ENCODE peak calls at places on chromosomes 7 and 10, in eight cellular contexts. T is A549, J is fibroblast of pulmonary artery, S is cardiac fibroblast, V is HCT116, R is esophagus squamous epithelium, E is GM12878, F is psoas muscle. B is an unnamed sample.

GRCh38 chr10:124374535-124375352 is 44.0 kb downstream of the OAT start:
- DNase-seq in F (no peak), T (no peak), J (no peak), V (no peak), S (no peak), E (no peak), R (no peak), B (no peak)

GRCh38 chr10:97320480-97321031 is 1.5 kb downstream of the FRAT1 start:
- DNase-seq in J (no peak), R (no peak), V (no peak), F (no peak), E (no peak), S (no peak), T (no peak), B (no peak)

GRCh38 chr7:44384586-44385383 is 59.4 kb upstream of the CAMK2B start:
- DNase-seq in T (no peak), V (no peak), F (no peak), E (no peak), S (no peak), J (no peak), R (no peak), B (no peak)

GRCh38 chr7:18903676-18904075 is 213.8 kb downstream of the TWIST1 start:
- DNase-seq in S (peak; percentile 39), T (no peak), R (no peak), J (no peak), F (no peak), E (no peak), V (no peak), B (peak; percentile 10)

GRCh38 chr10:88190123-88190522 is 326.7 kb downstream of the PTEN start:
- DNase-seq in S (no peak), F (no peak), V (no peak), J (no peak), T (no peak), R (no peak), E (no peak), B (no peak)

GRCh38 chr7:90629306-90629918 is 33.3 kb downstream of the CDK14 start:
- DNase-seq in T (peak; percentile 43), J (peak; percentile 80), F (no peak), R (no peak), S (peak; percentile 77), V (peak; percentile 31), E (peak; percentile 45), B (no peak)

GRCh38 chr7:118626739-118627138 is 402.2 kb downstream of the ANKRD7 start:
- DNase-seq in E (no peak), S (no peak), J (no peak), R (no peak), F (no peak), V (no peak), T (no peak), B (no peak)

GRCh38 chr7:155395176-155395797 is 62.6 kb upstream of the EN2 start:
- DNase-seq in V (no peak), E (no peak), T (no peak), S (no peak), R (no peak), F (no peak), J (no peak), B (no peak)

GRCh38 chr10:117653170-117653515 is 110.6 kb downstream of the EMX2 start:
- DNase-seq in E (peak; percentile 98), F (no peak), J (peak; percentile 72), R (no peak), S (peak; percentile 71), T (peak; percentile 78), V (peak; percentile 83), B (peak; percentile 88)

GRCh38 chr7:104137971-104138370 is 69.8 kb downstream of the ORC5 start:
- DNase-seq in F (no peak), T (no peak), V (no peak), E (no peak), S (peak; percentile 38), R (no peak), J (peak; percentile 63), B (peak; percentile 6)

GRCh38 chr10:75109459-75109778 is 2.0 kb upstream of the SAMD8 start:
- DNase-seq in V (no peak), R (no peak), F (no peak), J (no peak), E (no peak), S (no peak), T (no peak), B (no peak)

GRCh38 chr10:130016095-130016494 is 52.0 kb upstream of the EBF3 start:
- DNase-seq in V (no peak), T (no peak), F (no peak), J (no peak), S (no peak), E (no peak), R (no peak), B (no peak)

GRCh38 chr7:116224492-116225098 is 14.3 kb downstream of the TES start:
- DNase-seq in E (no peak), S (no peak), V (no peak), R (no peak), J (no peak), T (no peak), F (no peak), B (no peak)

GRCh38 chr7:7816084-7816483 is 97.7 kb upstream of the RPA3 start:
- DNase-seq in R (no peak), E (peak; percentile 85), S (no peak), F (no peak), V (no peak), J (no peak), T (no peak), B (no peak)

GRCh38 chr10:72086466-72087391 is 1.6 kb downstream of the SPOCK2 start:
- DNase-seq in E (no peak), R (no peak), F (peak; percentile 39), V (no peak), S (no peak), J (no peak), T (no peak), B (no peak)

GRCh38 chr7:92133133-92133736 is 1.0 kb downstream of the CYP51A1 start:
- DNase-seq in F (no peak), S (peak; percentile 15), R (no peak), J (no peak), E (no peak), T (no peak), V (no peak), B (no peak)

GRCh38 chr10:86367339-86367951 is 850 bp upstream of the GRID1 start:
- DNase-seq in E (no peak), T (no peak), V (no peak), R (no peak), J (no peak), S (no peak), F (peak; percentile 52), B (no peak)

GRCh38 chr10:32253300-32253699 is 93.7 kb downstream of the EPC1 start:
- DNase-seq in V (peak; percentile 56), F (no peak), E (no peak), S (no peak), R (no peak), J (no peak), T (peak; percentile 23), B (no peak)

DNA sequence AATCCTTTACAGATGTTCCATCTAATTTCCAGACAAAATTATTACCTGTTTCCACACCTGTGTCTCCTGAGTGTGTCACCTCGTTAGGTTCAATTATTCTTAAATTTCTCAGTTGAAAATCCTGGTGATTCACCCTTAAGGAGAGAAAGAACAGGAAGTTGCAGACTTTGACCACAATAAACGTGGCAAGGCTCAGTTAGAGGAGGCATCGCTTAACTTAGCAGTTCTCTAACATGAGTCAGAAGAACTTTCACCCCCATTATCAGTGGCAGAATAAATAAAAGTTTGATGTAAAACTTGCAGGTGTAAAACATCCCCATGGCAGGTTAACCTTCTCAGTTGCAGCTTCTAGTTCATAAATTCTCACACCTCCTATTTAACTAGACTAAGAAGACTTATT is 8.3 kb downstream of the XPNPEP1 start:
- DNase-seq in R (no peak), F (no peak), V (peak; percentile 62), E (peak; percentile 41), S (peak; percentile 77), T (peak; percentile 69), J (peak; percentile 86), B (no peak)
- H3K4me3 ChIP-seq in R (no peak overlapping the region), F (no peak overlapping the region), V (peak overlapping the region; percentile 33), E (no peak overlapping the region), S (no peak overlapping the region), T (no peak overlapping the region), J (no peak overlapping the region), B (no peak overlapping the region)

DNA sequence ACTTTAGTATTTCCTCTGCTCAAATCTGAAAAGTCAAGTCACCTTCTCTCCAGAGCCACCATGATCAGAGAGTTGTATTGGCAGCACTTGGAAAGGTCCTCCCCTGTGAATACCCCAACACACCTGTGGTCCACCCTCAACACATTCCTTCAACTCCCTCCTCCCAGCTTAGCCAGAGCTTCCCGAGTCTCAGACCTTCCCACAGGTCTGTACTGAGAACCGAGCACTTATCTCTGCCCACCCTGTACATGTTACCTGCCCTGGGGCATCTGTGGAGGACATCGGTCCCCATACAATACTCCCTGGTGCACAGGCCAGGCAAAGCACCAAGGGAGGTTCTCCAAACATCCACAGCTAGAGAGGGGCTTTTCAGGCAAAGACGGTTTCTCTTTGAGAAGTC is 30.6 kb downstream of the SORBS1 start:
- DNase-seq in R (no peak), J (no peak), V (no peak), T (no peak), S (no peak), F (no peak), E (no peak), B (no peak)
- H3K4me3 ChIP-seq in R (no peak overlapping the region), J (no peak overlapping the region), V (no peak overlapping the region), T (no peak overlapping the region), S (no peak overlapping the region), F (no peak overlapping the region), E (no peak overlapping the region), B (no peak overlapping the region)

DNA sequence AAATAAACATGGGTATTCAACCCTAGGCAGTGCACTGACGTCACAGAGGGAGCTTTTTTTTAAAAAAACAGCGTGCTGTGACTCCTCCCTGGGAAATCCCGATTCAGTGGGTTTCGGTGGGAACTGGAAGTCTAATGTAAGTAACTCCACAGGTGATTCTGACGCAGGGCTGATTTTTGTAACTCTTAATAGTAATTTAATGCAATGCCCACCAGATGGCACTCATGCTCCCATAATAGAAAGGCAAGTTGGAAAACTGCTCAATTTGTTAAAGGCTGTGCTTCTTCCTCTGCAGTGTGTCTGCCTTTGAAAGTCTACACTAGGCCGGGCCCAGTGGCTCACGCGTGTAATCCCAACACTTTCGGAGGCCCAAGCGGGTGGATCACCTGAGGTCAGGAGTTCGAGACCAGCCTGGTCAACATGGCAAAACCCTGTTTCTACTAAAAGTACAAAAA is 10.9 kb upstream of the RSU1 start:
- DNase-seq in R (no peak), V (peak; percentile 83), S (peak; percentile 88), E (peak; percentile 48), T (peak; percentile 79), F (peak; percentile 25), J (peak; percentile 90), B (peak; percentile 45)
- H3K4me3 ChIP-seq in R (no peak overlapping the region), V (no peak overlapping the region), S (peak overlapping the region; percentile 32), E (no peak overlapping the region), T (no peak overlapping the region), F (peak overlapping the region; percentile 17), J (no peak overlapping the region), B (no peak overlapping the region)

DNA sequence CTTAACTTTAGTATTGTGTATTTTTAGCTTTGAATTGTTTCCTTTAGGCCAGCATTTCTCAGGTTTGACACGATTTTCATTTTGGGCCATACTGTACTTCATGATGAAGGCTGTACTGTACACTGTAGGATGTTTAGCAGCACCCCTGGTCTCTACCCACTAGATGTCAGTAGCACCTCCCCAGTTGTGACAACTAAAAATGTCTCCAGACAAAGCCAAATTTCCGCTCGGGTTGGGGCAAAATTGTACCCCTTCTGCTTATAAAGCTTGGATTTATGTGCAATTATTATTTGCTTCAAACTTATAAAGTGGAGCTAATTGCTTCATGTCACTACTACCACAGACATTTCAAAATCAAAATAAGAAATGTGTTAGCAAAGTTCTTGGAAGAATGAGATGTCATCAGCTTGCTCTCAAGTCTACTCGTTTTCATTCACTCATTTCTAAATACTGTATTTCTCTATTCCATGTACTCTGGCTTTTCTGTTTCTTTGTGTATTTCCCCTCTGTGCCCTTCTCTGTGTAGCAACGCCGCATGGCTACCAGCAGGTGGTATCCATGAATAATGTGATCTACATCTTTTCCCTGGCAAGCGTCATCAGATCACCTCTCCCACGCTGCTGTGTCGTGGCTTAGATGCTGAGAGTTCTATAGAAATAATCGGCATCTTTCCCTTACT is 47.7 kb upstream of the CALCR start:
- DNase-seq in T (peak; percentile 66), F (no peak), R (no peak), J (peak; percentile 50), V (peak; percentile 38), E (no peak), S (peak; percentile 30), B (no peak)
- H3K4me3 ChIP-seq in T (peak overlapping the region; percentile 38), F (no peak overlapping the region), R (no peak overlapping the region), J (no peak overlapping the region), V (no peak overlapping the region), E (no peak overlapping the region), S (no peak overlapping the region), B (no peak overlapping the region)

B was measured in skeletal muscle cell.